ENCODE peak calls at places on chromosomes 4 and X, in six cellular contexts. P is pancreas, J is COR-L47, G is HS-5, S is SK-MEL-5, F is KG1. Q is an unnamed sample.

GRCh38 chr4:141605425-141605856 is 30.9 kb upstream of the IL15 start:
- DNase-seq in S (no peak), P (no peak), G (no peak), J (no peak), F (no peak), Q (no peak)

GRCh38 chr4:8574796-8575370 is 5.3 kb upstream of the GPR78 start:
- DNase-seq in S (no peak), F (no peak), G (no peak), P (no peak), J (no peak), Q (no peak)

GRCh38 chr4:148444296-148445070 is 2.3 kb upstream of the NR3C2 start:
- DNase-seq in G (no peak), P (peak), S (no peak), F (no peak), J (no peak), Q (no peak)

GRCh38 chr4:14264437-14264836 is 636.9 kb upstream of the BOD1L1 start:
- DNase-seq in P (no peak), G (no peak), F (no peak), S (peak), J (no peak), Q (no peak)

GRCh38 chrX:30812326-30812725 is 76.7 kb downstream of the TAB3 start:
- DNase-seq in J (no peak), S (no peak), F (no peak), P (no peak), G (no peak), Q (no peak)

GRCh38 chrX:8815460-8816065 is 14.4 kb upstream of the FAM9A start:
- DNase-seq in J (peak), S (peak), F (peak), G (no peak), P (no peak), Q (no peak)

GRCh38 chr4:54708339-54709279 is 50.9 kb downstream of the KIT start:
- DNase-seq in P (no peak), F (no peak), J (no peak), G (no peak), S (no peak), Q (no peak)

GRCh38 chr4:9970399-9971011 is 50.8 kb downstream of the SLC2A9 start:
- DNase-seq in G (no peak), P (no peak), J (no peak), F (no peak), S (no peak), Q (no peak)

GRCh38 chr4:2484993-2485392 is 16.1 kb downstream of the RNF4 start:
- DNase-seq in P (peak), G (no peak), S (no peak), J (no peak), F (peak), Q (no peak)

GRCh38 chr4:76637704-76638361 is 202.8 kb downstream of the SHROOM3 start:
- DNase-seq in F (no peak), G (peak), J (no peak), P (no peak), S (no peak), Q (no peak)